ENCODE peak calls at places on chromosome 10, in seven cellular contexts. C is PC-3; E is adipocyte; X is hepatocyte; B is A549; S is CD8-positive, alpha-beta T cell; U is IMR-90. K is an unnamed sample. For H3K9me3, the result is how much of the 10 kb centered on the place peaks cover.

GRCh38 chr10:72822342-72822986 is 71.1 kb upstream of the OIT3 start:
- DNase-seq in U (no peak), E (no peak), S (no peak), C (no peak), B (no peak), X (no peak), K (no peak)

GRCh38 chr10:91558473-91558872 is 74.4 kb downstream of the PPP1R3C start:
- DNase-seq in C (no peak), B (no peak), E (no peak), S (no peak), X (no peak), U (no peak), K (no peak)

GRCh38 chr10:50316169-50316568 is 64.9 kb upstream of the ASAH2 start:
- DNase-seq in U (no peak), X (no peak), S (no peak), B (no peak), C (no peak), E (no peak), K (no peak)

GRCh38 chr10:46286991-46287693 is at the start of gene ANTXRL:
- DNase-seq in S (no peak), X (no peak), C (no peak), E (no peak), B (no peak), U (no peak), K (no peak)

GRCh38 chr10:55019461-55019860 is 218.4 kb upstream of the PCDH15 start:
- DNase-seq in X (no peak), E (no peak), C (no peak), U (no peak), S (no peak), B (no peak), K (no peak)

GRCh38 chr10:103491729-103492364 is 1.7 kb upstream of the NEURL1 start:
- DNase-seq in X (peak), S (no peak), C (peak), U (peak), B (peak), E (peak), K (no peak)

GRCh38 chr10:121085386-121085785 is 234.2 kb downstream of the WDR11 start:
- DNase-seq in E (no peak), X (no peak), U (no peak), C (no peak), B (no peak), S (no peak), K (no peak)

GRCh38 chr10:114403545-114404161 is 649 bp downstream of the AFAP1L2 start:
- DNase-seq in E (no peak), U (no peak), C (no peak), S (no peak), X (no peak), B (peak), K (peak)

GRCh38 chr10:12504176-12504575 is 154.8 kb downstream of the CAMK1D start:
- DNase-seq in U (no peak), C (no peak), E (no peak), S (no peak), B (no peak), X (no peak), K (no peak)

GRCh38 chr10:88066876-88067275 is 203.5 kb downstream of the PTEN start:
- DNase-seq in E (no peak), B (no peak), S (peak), C (no peak), X (no peak), U (no peak), K (no peak)

GRCh38 chr10:35416628-35417625 is 80.6 kb downstream of the CCNY start:
- DNase-seq in X (no peak), C (no peak), S (no peak), U (peak), E (no peak), B (no peak), K (no peak)

GRCh38 chr10:96585726-96586418 is 940 bp downstream of the TM9SF3 start:
- DNase-seq in C (peak), B (no peak), S (peak), U (peak), E (peak), X (peak), K (no peak)

GRCh38 chr10:31582365-31583052 is 263.5 kb downstream of the ZEB1 start:
- DNase-seq in B (peak), C (peak), E (peak), X (peak), U (peak), S (no peak), K (no peak)

GRCh38 chr10:25017661-25018060 is 1.2 kb downstream of the THNSL1 start:
- DNase-seq in C (no peak), U (no peak), S (no peak), X (no peak), E (no peak), B (no peak), K (no peak)

GRCh38 chr10:86443936-86444335 is 77.3 kb upstream of the GRID1 start:
- DNase-seq in X (no peak), E (no peak), B (peak), C (no peak), S (no peak), U (peak), K (no peak)

GRCh38 chr10:125081931-125082330 is 78.4 kb downstream of the CTBP2 start:
- DNase-seq in E (no peak), C (no peak), U (no peak), S (no peak), B (no peak), X (no peak), K (no peak)

GRCh38 chr10:87740232-87740631 is 77.8 kb downstream of the ATAD1 start:
- DNase-seq in E (peak), B (peak), X (no peak), C (peak), S (no peak), U (peak), K (peak)

GRCh38 chr10:60114765-60115586 is 208.6 kb upstream of the CCDC6 start:
- DNase-seq in S (no peak), C (peak), U (peak), X (peak), B (peak), E (peak), K (peak)

GRCh38 chr10:13496931-13497330 is 31.9 kb downstream of the BEND7 start:
- DNase-seq in B (no peak), C (no peak), E (no peak), X (no peak), U (no peak), S (no peak), K (no peak)

GRCh38 chr10:2887391-2888070 is 179.8 kb upstream of the PFKP start:
- DNase-seq in S (no peak), E (no peak), X (no peak), U (no peak), B (no peak), C (no peak), K (no peak)

GRCh38 chr10:132979491-132980425 is 37.4 kb upstream of the CFAP46 start:
- DNase-seq in S (no peak), B (no peak), E (no peak), X (no peak), C (no peak), U (no peak), K (peak)

DNA sequence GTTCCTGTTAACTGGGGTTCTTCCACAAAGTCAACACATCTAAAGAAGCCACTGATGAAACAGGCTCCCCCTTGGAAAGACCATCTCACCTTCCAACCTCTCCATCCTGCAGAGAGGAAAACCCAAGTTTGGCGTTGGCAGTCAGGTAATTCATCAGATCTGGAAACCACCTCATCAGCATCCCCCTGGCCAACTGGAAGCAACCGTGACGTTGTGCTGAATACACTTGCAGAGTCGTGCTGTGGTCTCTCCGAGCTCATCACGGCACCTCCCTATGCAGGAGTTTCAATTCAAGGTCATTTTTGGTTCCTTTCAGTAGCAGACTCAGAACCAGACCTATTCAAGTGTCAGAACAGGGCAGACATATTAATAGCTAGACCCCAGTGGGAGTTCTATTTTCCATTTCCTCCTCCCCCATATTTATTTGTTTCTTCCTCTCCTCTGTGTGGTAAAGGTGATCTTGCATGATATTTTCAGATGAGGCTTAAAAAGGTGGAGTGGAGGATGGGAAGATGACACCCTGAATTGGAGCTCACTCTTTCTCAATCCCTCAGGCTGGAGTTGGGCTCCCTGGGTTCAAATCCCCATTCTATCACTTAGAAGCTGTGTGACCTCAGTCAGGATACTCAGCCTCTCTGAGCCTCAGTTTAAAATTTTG is 149.1 kb upstream of the ADO start:
- DNase-seq in X (no peak), U (no peak), C (no peak), S (no peak), B (no peak), E (no peak), K (no peak)
- H3K9me3 ChIP-seq in X (under half), U (under half), C (under half), S (under half), B (under half), E (under half), K (under half)

GRCh38 chr10:80655898-80656297 is 118.2 kb downstream of the SH2D4B start:
- DNase-seq in E (no peak), B (no peak), X (no peak), S (no peak), U (no peak), C (no peak), K (no peak)
- H3K9me3 ChIP-seq in E (half or more), B (half or more), X (under half), S (under half), U (under half), C (under half), K (under half)

DNA sequence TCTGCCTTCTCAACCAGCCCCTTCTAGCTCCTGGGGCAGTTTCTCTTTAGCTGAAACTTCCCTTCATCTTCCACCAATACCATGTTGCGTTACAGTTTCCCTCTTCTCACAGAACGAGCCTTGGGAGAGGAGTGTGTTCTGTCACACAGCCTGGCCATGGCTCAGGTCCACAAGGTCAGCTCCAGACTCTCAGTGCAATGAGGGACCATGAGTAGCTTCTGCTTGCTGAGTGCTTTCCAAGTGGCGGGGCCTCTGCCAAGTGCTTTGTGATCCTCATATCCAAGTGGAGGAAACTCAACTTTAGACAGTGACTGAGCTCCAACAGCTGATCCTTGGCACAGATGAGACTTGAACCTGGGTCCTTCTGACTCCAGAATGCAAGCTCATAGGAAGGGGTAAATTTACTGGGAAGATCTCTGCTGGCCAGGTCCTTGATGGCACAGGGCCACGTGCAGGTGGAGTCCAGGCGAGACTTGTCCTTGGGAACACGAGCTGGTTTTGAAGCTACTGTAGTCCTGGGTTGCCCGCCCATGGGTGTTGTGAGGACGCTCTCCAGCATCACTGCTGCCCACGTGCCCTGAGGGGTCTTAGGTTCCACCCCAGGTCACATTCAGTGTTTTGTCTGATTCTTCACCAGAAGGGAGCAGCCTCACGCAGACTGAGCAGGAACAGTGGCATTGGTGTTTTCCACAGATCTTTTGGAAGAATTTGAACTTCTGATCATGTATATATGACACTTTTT is 238.0 kb downstream of the EBF3 start:
- DNase-seq in S (no peak), B (no peak), U (no peak), C (no peak), E (no peak), X (no peak), K (no peak)
- H3K9me3 ChIP-seq in S (under half), B (under half), U (under half), C (under half), E (under half), X (under half), K (under half)

DNA sequence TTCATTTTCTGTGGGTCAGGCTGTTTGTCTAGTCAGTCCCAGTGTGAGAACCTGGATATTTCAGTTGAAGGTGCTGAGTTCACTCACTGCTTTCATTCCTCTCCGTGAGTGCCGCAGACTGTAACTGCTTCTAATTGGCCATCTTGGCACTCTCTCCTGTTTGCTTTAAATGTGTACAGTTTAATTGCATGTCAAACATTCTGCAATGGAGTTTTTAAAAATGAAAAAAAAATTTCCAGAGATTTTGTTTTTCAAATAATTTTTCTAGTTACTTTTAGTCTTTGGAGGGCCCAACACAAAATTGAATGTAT is 87.8 kb downstream of the CCSER2 start:
- DNase-seq in E (no peak), C (no peak), S (no peak), B (no peak), X (no peak), U (no peak), K (no peak)
- H3K9me3 ChIP-seq in E (under half), C (under half), S (under half), B (under half), X (under half), U (under half), K (under half)

DNA sequence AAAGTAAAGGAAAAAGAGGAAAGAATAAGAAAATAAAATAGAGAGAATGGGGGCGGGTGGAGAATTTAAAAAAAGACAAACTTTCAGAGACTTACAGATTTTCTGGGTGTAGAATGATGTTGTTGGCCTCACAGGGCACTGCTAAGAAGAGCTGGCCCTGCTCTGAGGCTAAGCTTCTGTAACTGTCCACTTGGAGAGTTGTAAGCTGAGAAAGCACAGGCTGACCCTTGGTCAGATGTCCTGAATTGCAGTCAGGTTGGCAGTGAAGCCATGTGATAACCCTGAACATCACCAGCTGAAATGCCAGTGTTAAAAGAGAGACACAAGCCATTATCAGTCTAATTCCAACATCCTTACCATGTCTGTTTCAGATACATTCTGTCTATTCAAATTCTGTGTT is 272.1 kb upstream of the SORCS1 start:
- DNase-seq in C (no peak), U (no peak), E (no peak), X (no peak), B (no peak), S (no peak), K (peak)
- H3K9me3 ChIP-seq in C (under half), U (under half), E (under half), X (under half), B (under half), S (under half), K (under half)

K was measured in cardiac muscle cell.